ENCODE peak calls at places on chromosomes 11 and 22, in six cellular contexts. One of them, this sample, is unnamed.
A peak's percentile ranks its signal among the peaks of the same experiment; 100 is the strongest.

GRCh38 chr11:16185042-16185441 is 171.3 kb downstream of the SOX6 start:
- DNase-seq in activated CD4-positive, alpha-beta T cell treated with anti-CD3 and anti-CD28 coated beads, Interleukin-2, amount 10 ng/mL, durations not matched to agents 7 days and 5 days: no peak
- DNase-seq in activated naive CD8-positive, alpha-beta T cell treated with anti-CD3 and anti-CD28 coated beads, Interleukin-2, amount 50 U/mL, for 16 hours: no peak
- DNase-seq in GM13977: no peak
- DNase-seq in RCC 7860: no peak
- DNase-seq in RPMI8226: no peak
- DNase-seq in this sample: no peak

GRCh38 chr11:69814411-69814810 is 4.8 kb downstream of the FGF3 start:
- DNase-seq in activated CD4-positive, alpha-beta T cell treated with anti-CD3 and anti-CD28 coated beads, Interleukin-2, amount 10 ng/mL, durations not matched to agents 7 days and 5 days: no peak
- DNase-seq in activated naive CD8-positive, alpha-beta T cell treated with anti-CD3 and anti-CD28 coated beads, Interleukin-2, amount 50 U/mL, for 16 hours: no peak
- DNase-seq in GM13977: no peak
- DNase-seq in RCC 7860: no peak
- DNase-seq in RPMI8226: no peak
- DNase-seq in this sample: no peak

GRCh38 chr22:18063311-18063710 is 14.5 kb upstream of the PEX26 start:
- DNase-seq in activated CD4-positive, alpha-beta T cell treated with anti-CD3 and anti-CD28 coated beads, Interleukin-2, amount 10 ng/mL, durations not matched to agents 7 days and 5 days: no peak
- DNase-seq in activated naive CD8-positive, alpha-beta T cell treated with anti-CD3 and anti-CD28 coated beads, Interleukin-2, amount 50 U/mL, for 16 hours: no peak
- DNase-seq in GM13977: no peak
- DNase-seq in RCC 7860: no peak
- DNase-seq in RPMI8226: no peak
- DNase-seq in this sample: no peak

GRCh38 chr11:35185696-35186095 is 46.7 kb downstream of the CD44 start:
- DNase-seq in activated CD4-positive, alpha-beta T cell treated with anti-CD3 and anti-CD28 coated beads, Interleukin-2, amount 10 ng/mL, durations not matched to agents 7 days and 5 days: no peak
- DNase-seq in activated naive CD8-positive, alpha-beta T cell treated with anti-CD3 and anti-CD28 coated beads, Interleukin-2, amount 50 U/mL, for 16 hours: no peak
- DNase-seq in GM13977: no peak
- DNase-seq in RCC 7860: no peak
- DNase-seq in RPMI8226: no peak
- DNase-seq in this sample: no peak

GRCh38 chr11:120184946-120185677 is 25.7 kb upstream of the OAF start:
- DNase-seq in activated CD4-positive, alpha-beta T cell treated with anti-CD3 and anti-CD28 coated beads, Interleukin-2, amount 10 ng/mL, durations not matched to agents 7 days and 5 days: no peak
- DNase-seq in activated naive CD8-positive, alpha-beta T cell treated with anti-CD3 and anti-CD28 coated beads, Interleukin-2, amount 50 U/mL, for 16 hours: no peak
- DNase-seq in GM13977: no peak
- DNase-seq in RCC 7860: no peak
- DNase-seq in RPMI8226: no peak
- DNase-seq in this sample: no peak

GRCh38 chr11:15795378-15795777 is 561.0 kb downstream of the SOX6 start:
- DNase-seq in activated CD4-positive, alpha-beta T cell treated with anti-CD3 and anti-CD28 coated beads, Interleukin-2, amount 10 ng/mL, durations not matched to agents 7 days and 5 days: no peak
- DNase-seq in activated naive CD8-positive, alpha-beta T cell treated with anti-CD3 and anti-CD28 coated beads, Interleukin-2, amount 50 U/mL, for 16 hours: no peak
- DNase-seq in GM13977: no peak
- DNase-seq in RCC 7860: no peak
- DNase-seq in RPMI8226: no peak
- DNase-seq in this sample: no peak

GRCh38 chr22:44091021-44091721 is 67.1 kb downstream of the PARVB start:
- DNase-seq in activated CD4-positive, alpha-beta T cell treated with anti-CD3 and anti-CD28 coated beads, Interleukin-2, amount 10 ng/mL, durations not matched to agents 7 days and 5 days: peak; percentile 48
- DNase-seq in activated naive CD8-positive, alpha-beta T cell treated with anti-CD3 and anti-CD28 coated beads, Interleukin-2, amount 50 U/mL, for 16 hours: peak; percentile 17
- DNase-seq in GM13977: no peak
- DNase-seq in RCC 7860: no peak
- DNase-seq in RPMI8226: peak; percentile 16
- DNase-seq in this sample: no peak

GRCh38 chr11:19660076-19660475 is 52.6 kb upstream of the NAV2 start:
- DNase-seq in activated CD4-positive, alpha-beta T cell treated with anti-CD3 and anti-CD28 coated beads, Interleukin-2, amount 10 ng/mL, durations not matched to agents 7 days and 5 days: no peak
- DNase-seq in activated naive CD8-positive, alpha-beta T cell treated with anti-CD3 and anti-CD28 coated beads, Interleukin-2, amount 50 U/mL, for 16 hours: no peak
- DNase-seq in GM13977: peak; percentile 71
- DNase-seq in RCC 7860: peak; percentile 94
- DNase-seq in RPMI8226: peak; percentile 46
- DNase-seq in this sample: no peak

GRCh38 chr11:27141576-27141975 is 101.0 kb downstream of the BBOX1 start:
- DNase-seq in activated CD4-positive, alpha-beta T cell treated with anti-CD3 and anti-CD28 coated beads, Interleukin-2, amount 10 ng/mL, durations not matched to agents 7 days and 5 days: no peak
- DNase-seq in activated naive CD8-positive, alpha-beta T cell treated with anti-CD3 and anti-CD28 coated beads, Interleukin-2, amount 50 U/mL, for 16 hours: no peak
- DNase-seq in GM13977: no peak
- DNase-seq in RCC 7860: no peak
- DNase-seq in RPMI8226: no peak
- DNase-seq in this sample: no peak

GRCh38 chr11:59901306-59901705 is 22.7 kb downstream of the OOSP3 start:
- DNase-seq in activated CD4-positive, alpha-beta T cell treated with anti-CD3 and anti-CD28 coated beads, Interleukin-2, amount 10 ng/mL, durations not matched to agents 7 days and 5 days: no peak
- DNase-seq in activated naive CD8-positive, alpha-beta T cell treated with anti-CD3 and anti-CD28 coated beads, Interleukin-2, amount 50 U/mL, for 16 hours: no peak
- DNase-seq in GM13977: no peak
- DNase-seq in RCC 7860: peak; percentile 8
- DNase-seq in RPMI8226: no peak
- DNase-seq in this sample: no peak

GRCh38 chr11:111672949-111673348 is 70.7 kb downstream of the SIK2 start:
- DNase-seq in activated CD4-positive, alpha-beta T cell treated with anti-CD3 and anti-CD28 coated beads, Interleukin-2, amount 10 ng/mL, durations not matched to agents 7 days and 5 days: no peak
- DNase-seq in activated naive CD8-positive, alpha-beta T cell treated with anti-CD3 and anti-CD28 coated beads, Interleukin-2, amount 50 U/mL, for 16 hours: no peak
- DNase-seq in GM13977: no peak
- DNase-seq in RCC 7860: no peak
- DNase-seq in RPMI8226: no peak
- DNase-seq in this sample: no peak

GRCh38 chr11:44244649-44245308 is 65.2 kb downstream of the ALX4 start:
- DNase-seq in activated CD4-positive, alpha-beta T cell treated with anti-CD3 and anti-CD28 coated beads, Interleukin-2, amount 10 ng/mL, durations not matched to agents 7 days and 5 days: no peak
- DNase-seq in activated naive CD8-positive, alpha-beta T cell treated with anti-CD3 and anti-CD28 coated beads, Interleukin-2, amount 50 U/mL, for 16 hours: no peak
- DNase-seq in GM13977: no peak
- DNase-seq in RCC 7860: no peak
- DNase-seq in RPMI8226: no peak
- DNase-seq in this sample: no peak

GRCh38 chr11:26841818-26842457 is 120.1 kb upstream of the SLC5A12 start:
- DNase-seq in activated CD4-positive, alpha-beta T cell treated with anti-CD3 and anti-CD28 coated beads, Interleukin-2, amount 10 ng/mL, durations not matched to agents 7 days and 5 days: no peak
- DNase-seq in activated naive CD8-positive, alpha-beta T cell treated with anti-CD3 and anti-CD28 coated beads, Interleukin-2, amount 50 U/mL, for 16 hours: no peak
- DNase-seq in GM13977: no peak
- DNase-seq in RCC 7860: no peak
- DNase-seq in RPMI8226: no peak
- DNase-seq in this sample: no peak

GRCh38 chr22:25327018-25327755 is 107.7 kb downstream of the CRYBB2 start:
- DNase-seq in activated CD4-positive, alpha-beta T cell treated with anti-CD3 and anti-CD28 coated beads, Interleukin-2, amount 10 ng/mL, durations not matched to agents 7 days and 5 days: no peak
- DNase-seq in activated naive CD8-positive, alpha-beta T cell treated with anti-CD3 and anti-CD28 coated beads, Interleukin-2, amount 50 U/mL, for 16 hours: no peak
- DNase-seq in GM13977: no peak
- DNase-seq in RCC 7860: no peak
- DNase-seq in RPMI8226: no peak
- DNase-seq in this sample: no peak

This sample was measured in activated T-helper 9 cell treated with anti-CD3 and anti-CD28 coated beads, Interleukin-2, amount 50 U/mL, for 16 hours.